ENCODE peak calls at places on chromosomes 6 and 20, in four cellular contexts. One of them, this sample, is unnamed.

GRCh38 chr6:74431873-74432272 is 735.9 kb downstream of the CD109 start:
- DNase-seq in fibroblast of lung: peak; percentile 41
- DNase-seq in naive thymus-derived CD4-positive, alpha-beta T cell: no peak
- DNase-seq in ascending aorta: no peak
- DNase-seq in this sample: no peak

GRCh38 chr6:3820563-3820962 is 28.6 kb upstream of the FAM50B start:
- DNase-seq in naive thymus-derived CD4-positive, alpha-beta T cell: no peak
- DNase-seq in ascending aorta: no peak
- DNase-seq in fibroblast of lung: no peak
- DNase-seq in this sample: no peak

GRCh38 chr6:46490425-46491200 is 636 bp downstream of the RCAN2 start:
- DNase-seq in ascending aorta: no peak
- DNase-seq in fibroblast of lung: no peak
- DNase-seq in naive thymus-derived CD4-positive, alpha-beta T cell: no peak
- DNase-seq in this sample: peak; percentile 0

GRCh38 chr20:14223806-14224205 is 113.6 kb downstream of the FLRT3 start:
- DNase-seq in naive thymus-derived CD4-positive, alpha-beta T cell: no peak
- DNase-seq in fibroblast of lung: no peak
- DNase-seq in ascending aorta: no peak
- DNase-seq in this sample: no peak

GRCh38 chr20:36929290-36929689 is 22.2 kb downstream of the SAMHD1 start:
- DNase-seq in fibroblast of lung: peak; percentile 32
- DNase-seq in ascending aorta: no peak
- DNase-seq in naive thymus-derived CD4-positive, alpha-beta T cell: no peak
- DNase-seq in this sample: no peak

GRCh38 chr20:63092660-63093215 is 86.0 kb upstream of the BHLHE23 start:
- DNase-seq in ascending aorta: no peak
- DNase-seq in naive thymus-derived CD4-positive, alpha-beta T cell: no peak
- DNase-seq in fibroblast of lung: no peak
- DNase-seq in this sample: no peak

GRCh38 chr6:149929422-149929821 is 6.5 kb upstream of the RAET1G start:
- DNase-seq in naive thymus-derived CD4-positive, alpha-beta T cell: no peak
- DNase-seq in ascending aorta: no peak
- DNase-seq in fibroblast of lung: no peak
- DNase-seq in this sample: no peak

GRCh38 chr6:84770521-84770920 is 6.1 kb upstream of the TBX18 start:
- DNase-seq in ascending aorta: no peak
- DNase-seq in naive thymus-derived CD4-positive, alpha-beta T cell: no peak
- DNase-seq in fibroblast of lung: no peak
- DNase-seq in this sample: no peak

GRCh38 chr20:58433759-58434158 is 44.7 kb downstream of the VAPB start:
- DNase-seq in naive thymus-derived CD4-positive, alpha-beta T cell: no peak
- DNase-seq in fibroblast of lung: peak; percentile 85
- DNase-seq in ascending aorta: no peak
- DNase-seq in this sample: no peak

GRCh38 chr6:110334425-110335158 is 23.6 kb downstream of the METTL24 start:
- DNase-seq in fibroblast of lung: peak; percentile 49
- DNase-seq in naive thymus-derived CD4-positive, alpha-beta T cell: no peak
- DNase-seq in ascending aorta: no peak
- DNase-seq in this sample: no peak

GRCh38 chr6:21074484-21074883 is 519.1 kb upstream of the SOX4 start:
- DNase-seq in ascending aorta: no peak
- DNase-seq in fibroblast of lung: no peak
- DNase-seq in naive thymus-derived CD4-positive, alpha-beta T cell: no peak
- DNase-seq in this sample: no peak

GRCh38 chr6:167748458-167749379 is 78.0 kb upstream of the AFDN start:
- DNase-seq in ascending aorta: no peak
- DNase-seq in fibroblast of lung: no peak
- DNase-seq in naive thymus-derived CD4-positive, alpha-beta T cell: no peak
- DNase-seq in this sample: no peak

GRCh38 chr6:7087491-7087979 is 20.2 kb upstream of the RREB1 start:
- DNase-seq in naive thymus-derived CD4-positive, alpha-beta T cell: peak; percentile 27
- DNase-seq in ascending aorta: no peak
- DNase-seq in fibroblast of lung: no peak
- DNase-seq in this sample: no peak

GRCh38 chr20:53032021-53033001 is 60.2 kb downstream of the TSHZ2 start:
- DNase-seq in ascending aorta: no peak
- DNase-seq in fibroblast of lung: peak; percentile 99
- DNase-seq in naive thymus-derived CD4-positive, alpha-beta T cell: no peak
- DNase-seq in this sample: no peak

GRCh38 chr6:155530219-155530834 is 74.7 kb upstream of the NOX3 start:
- DNase-seq in naive thymus-derived CD4-positive, alpha-beta T cell: peak; percentile 30
- DNase-seq in fibroblast of lung: peak; percentile 39
- DNase-seq in ascending aorta: no peak
- DNase-seq in this sample: no peak

GRCh38 chr6:90194371-90194841 is 102.2 kb downstream of the BACH2 start:
- DNase-seq in ascending aorta: no peak
- DNase-seq in fibroblast of lung: peak; percentile 95
- DNase-seq in naive thymus-derived CD4-positive, alpha-beta T cell: no peak
- DNase-seq in this sample: no peak

GRCh38 chr6:31701666-31702420 is 1.3 kb downstream of the ABHD16A start:
- DNase-seq in ascending aorta: no peak
- DNase-seq in naive thymus-derived CD4-positive, alpha-beta T cell: no peak
- DNase-seq in fibroblast of lung: peak; percentile 7
- DNase-seq in this sample: no peak

GRCh38 chr6:118468682-118469465 is 79.2 kb upstream of the PLN start:
- DNase-seq in naive thymus-derived CD4-positive, alpha-beta T cell: no peak
- DNase-seq in ascending aorta: no peak
- DNase-seq in fibroblast of lung: peak; percentile 35
- DNase-seq in this sample: no peak

GRCh38 chr20:41306061-41306727 is 11.3 kb downstream of the ZHX3 start:
- DNase-seq in ascending aorta: no peak
- DNase-seq in fibroblast of lung: no peak
- DNase-seq in naive thymus-derived CD4-positive, alpha-beta T cell: no peak
- DNase-seq in this sample: no peak

GRCh38 chr6:32954983-32955802 is 2.3 kb upstream of the HLA-DMA start:
- DNase-seq in ascending aorta: no peak
- DNase-seq in fibroblast of lung: no peak
- DNase-seq in naive thymus-derived CD4-positive, alpha-beta T cell: peak; percentile 34
- DNase-seq in this sample: no peak

GRCh38 chr6:158816329-158816728 is 2.8 kb downstream of the EZR start:
- DNase-seq in fibroblast of lung: peak; percentile 36
- DNase-seq in ascending aorta: no peak
- DNase-seq in naive thymus-derived CD4-positive, alpha-beta T cell: no peak
- DNase-seq in this sample: no peak

GRCh38 chr6:169019111-169019510 is 234.5 kb downstream of the THBS2 start:
- DNase-seq in fibroblast of lung: no peak
- DNase-seq in naive thymus-derived CD4-positive, alpha-beta T cell: no peak
- DNase-seq in ascending aorta: no peak
- DNase-seq in this sample: no peak

DNA sequence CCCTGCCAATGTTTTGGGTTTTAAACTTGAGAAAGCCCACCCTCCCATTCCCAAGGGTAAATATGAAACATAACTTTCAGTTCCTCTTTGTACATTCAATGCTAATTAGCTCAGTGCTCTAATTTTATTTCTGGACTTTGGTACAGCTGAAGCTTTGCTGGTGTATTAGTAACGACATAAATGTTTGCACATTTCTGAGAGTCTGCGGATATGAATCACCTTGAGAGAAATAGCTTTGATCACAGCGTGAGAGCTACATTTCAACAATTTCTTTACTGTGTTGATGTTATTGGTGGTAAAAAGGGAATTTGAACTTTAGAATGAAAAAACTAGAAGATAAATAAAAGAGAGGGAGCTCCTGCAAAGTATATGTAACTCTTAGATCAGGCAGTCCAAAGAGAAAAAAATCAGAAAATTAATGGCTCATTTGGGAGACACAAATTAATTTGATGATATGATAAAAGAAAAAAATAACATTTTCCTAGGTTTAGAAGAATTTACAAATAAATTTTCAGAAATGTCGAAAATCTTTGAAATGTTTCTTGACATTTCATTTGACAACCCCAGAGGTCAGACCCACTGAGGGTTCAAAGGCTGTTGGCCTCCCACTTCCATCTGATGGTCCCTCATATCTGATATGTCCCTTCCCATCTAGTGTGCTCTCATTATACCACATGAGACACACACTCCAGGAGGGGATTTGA is 38.5 kb upstream of the CAP2 start:
- DNase-seq in fibroblast of lung: peak; percentile 88
- DNase-seq in naive thymus-derived CD4-positive, alpha-beta T cell: no peak
- DNase-seq in ascending aorta: no peak
- DNase-seq in this sample: no peak
- H3K4me3 ChIP-seq in fibroblast of lung: no peak overlapping the region
- H3K4me3 ChIP-seq in naive thymus-derived CD4-positive, alpha-beta T cell: no peak overlapping the region
- H3K4me3 ChIP-seq in ascending aorta: no peak overlapping the region
- H3K4me3 ChIP-seq in this sample: no peak overlapping the region

DNA sequence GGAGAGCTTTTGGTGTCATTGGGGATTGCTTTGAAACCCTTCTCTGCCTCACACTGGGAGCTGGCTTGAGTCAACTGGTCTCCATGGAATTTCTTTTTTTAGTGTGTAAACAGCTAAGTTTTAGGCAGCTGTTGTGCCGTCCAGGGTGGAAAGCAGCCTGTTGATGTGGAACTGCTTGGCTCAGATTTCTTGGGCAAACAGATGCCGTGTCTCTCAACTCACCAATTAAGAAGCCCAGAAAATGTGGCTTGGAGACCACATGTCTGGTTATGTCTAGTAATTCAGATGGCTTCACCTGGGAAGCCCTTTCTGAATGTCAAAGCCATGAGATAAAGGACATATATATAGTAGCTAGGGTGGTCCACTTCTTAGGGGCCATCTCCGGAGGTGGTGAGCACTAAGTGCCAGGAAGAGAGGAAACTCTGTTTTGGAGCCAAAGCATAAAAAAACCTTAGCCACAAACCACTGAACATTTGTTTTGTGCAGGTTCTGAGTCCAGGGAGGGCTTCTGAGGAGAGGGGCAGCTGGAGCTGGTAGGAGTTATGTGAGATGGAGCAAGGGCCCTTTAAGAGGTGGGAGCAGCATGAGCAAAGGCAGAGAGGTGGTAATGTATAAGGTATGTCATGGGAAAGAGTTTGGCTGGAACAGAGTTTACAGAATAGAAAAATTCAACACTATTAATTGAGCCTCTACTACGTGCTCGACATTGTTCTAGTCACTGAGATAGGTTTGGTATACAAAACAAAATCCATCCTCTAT is 31.2 kb downstream of the SRSF3 start:
- DNase-seq in naive thymus-derived CD4-positive, alpha-beta T cell: no peak
- DNase-seq in ascending aorta: no peak
- DNase-seq in fibroblast of lung: peak; percentile 68
- DNase-seq in this sample: no peak
- H3K27ac ChIP-seq in naive thymus-derived CD4-positive, alpha-beta T cell: no peak overlapping the region
- H3K27ac ChIP-seq in ascending aorta: peak overlapping the region; percentile 85
- H3K27ac ChIP-seq in fibroblast of lung: peak overlapping the region; percentile 49
- H3K27ac ChIP-seq in this sample: no peak overlapping the region

GRCh38 chr6:27141013-27141412 is 106.5 kb upstream of the PRSS16 start:
- DNase-seq in fibroblast of lung: no peak
- DNase-seq in naive thymus-derived CD4-positive, alpha-beta T cell: no peak
- DNase-seq in ascending aorta: no peak
- DNase-seq in this sample: no peak
- H3K4me3 ChIP-seq in fibroblast of lung: peak overlapping the region; percentile 49
- H3K4me3 ChIP-seq in naive thymus-derived CD4-positive, alpha-beta T cell: no peak overlapping the region
- H3K4me3 ChIP-seq in ascending aorta: no peak overlapping the region
- H3K4me3 ChIP-seq in this sample: no peak overlapping the region

GRCh38 chr6:134216304-134217029 is 101.4 kb downstream of the SGK1 start:
- DNase-seq in fibroblast of lung: no peak
- DNase-seq in naive thymus-derived CD4-positive, alpha-beta T cell: no peak
- DNase-seq in ascending aorta: no peak
- DNase-seq in this sample: no peak
- H3K27ac ChIP-seq in fibroblast of lung: no peak overlapping the region
- H3K27ac ChIP-seq in naive thymus-derived CD4-positive, alpha-beta T cell: no peak overlapping the region
- H3K27ac ChIP-seq in ascending aorta: no peak overlapping the region
- H3K27ac ChIP-seq in this sample: no peak overlapping the region

GRCh38 chr6:28142446-28142845 is 763 bp downstream of the ZKSCAN8 start:
- DNase-seq in fibroblast of lung: peak; percentile 21
- DNase-seq in ascending aorta: no peak
- DNase-seq in naive thymus-derived CD4-positive, alpha-beta T cell: no peak
- DNase-seq in this sample: no peak
- H3K4me3 ChIP-seq in fibroblast of lung: peak overlapping the region; percentile 95
- H3K4me3 ChIP-seq in ascending aorta: peak overlapping the region; percentile 72
- H3K4me3 ChIP-seq in naive thymus-derived CD4-positive, alpha-beta T cell: peak overlapping the region; percentile 85
- H3K4me3 ChIP-seq in this sample: peak overlapping the region; percentile 51

GRCh38 chr20:2385496-2385895 is 4.8 kb downstream of the TGM6 start:
- DNase-seq in naive thymus-derived CD4-positive, alpha-beta T cell: no peak
- DNase-seq in ascending aorta: no peak
- DNase-seq in fibroblast of lung: peak; percentile 18
- DNase-seq in this sample: no peak

GRCh38 chr20:2385026-2385425 is 4.3 kb downstream of the TGM6 start:
- DNase-seq in naive thymus-derived CD4-positive, alpha-beta T cell: no peak
- DNase-seq in ascending aorta: no peak
- DNase-seq in fibroblast of lung: peak; percentile 52
- DNase-seq in this sample: no peak

GRCh38 chr20:2387580-2387979 is 6.9 kb downstream of the TGM6 start:
- DNase-seq in naive thymus-derived CD4-positive, alpha-beta T cell: no peak
- DNase-seq in fibroblast of lung: no peak
- DNase-seq in ascending aorta: no peak
- DNase-seq in this sample: no peak

GRCh38 chr20:2386516-2387179 is 5.9 kb downstream of the TGM6 start:
- DNase-seq in naive thymus-derived CD4-positive, alpha-beta T cell: no peak
- DNase-seq in fibroblast of lung: peak; percentile 87
- DNase-seq in ascending aorta: no peak
- DNase-seq in this sample: no peak

GRCh38 chr20:2387180-2387577 is 6.5 kb downstream of the TGM6 start:
- DNase-seq in naive thymus-derived CD4-positive, alpha-beta T cell: peak; percentile 9
- DNase-seq in ascending aorta: no peak
- DNase-seq in fibroblast of lung: peak; percentile 43
- DNase-seq in this sample: no peak
- H3K27ac ChIP-seq in naive thymus-derived CD4-positive, alpha-beta T cell: no peak overlapping the region
- H3K27ac ChIP-seq in ascending aorta: no peak overlapping the region
- H3K27ac ChIP-seq in fibroblast of lung: no peak overlapping the region
- H3K27ac ChIP-seq in this sample: no peak overlapping the region

GRCh38 chr6:28633445-28634215 is 107.9 kb downstream of the GPX5 start:
- DNase-seq in fibroblast of lung: no peak
- DNase-seq in naive thymus-derived CD4-positive, alpha-beta T cell: no peak
- DNase-seq in ascending aorta: no peak
- DNase-seq in this sample: no peak

GRCh38 chr6:28634758-28635546 is 109.3 kb downstream of the GPX5 start:
- DNase-seq in naive thymus-derived CD4-positive, alpha-beta T cell: no peak
- DNase-seq in fibroblast of lung: peak; percentile 13
- DNase-seq in ascending aorta: no peak
- DNase-seq in this sample: no peak

GRCh38 chr6:28635547-28636158 is 110.0 kb downstream of the GPX5 start:
- DNase-seq in ascending aorta: no peak
- DNase-seq in naive thymus-derived CD4-positive, alpha-beta T cell: no peak
- DNase-seq in fibroblast of lung: no peak
- DNase-seq in this sample: no peak

GRCh38 chr6:28632326-28632851 is 106.7 kb downstream of the GPX5 start:
- DNase-seq in fibroblast of lung: no peak
- DNase-seq in naive thymus-derived CD4-positive, alpha-beta T cell: no peak
- DNase-seq in ascending aorta: no peak
- DNase-seq in this sample: no peak

GRCh38 chr6:28634406-28634757 is 108.7 kb downstream of the GPX5 start:
- DNase-seq in naive thymus-derived CD4-positive, alpha-beta T cell: no peak
- DNase-seq in fibroblast of lung: no peak
- DNase-seq in ascending aorta: no peak
- DNase-seq in this sample: no peak
- H3K4me3 ChIP-seq in naive thymus-derived CD4-positive, alpha-beta T cell: no peak overlapping the region
- H3K4me3 ChIP-seq in fibroblast of lung: peak overlapping the region; percentile 71
- H3K4me3 ChIP-seq in ascending aorta: peak overlapping the region; percentile 35
- H3K4me3 ChIP-seq in this sample: no peak overlapping the region

GRCh38 chr20:31868853-31869672 is 1.3 kb downstream of the DUSP15 start:
- DNase-seq in ascending aorta: no peak
- DNase-seq in naive thymus-derived CD4-positive, alpha-beta T cell: no peak
- DNase-seq in fibroblast of lung: no peak
- DNase-seq in this sample: no peak
- H3K27ac ChIP-seq in ascending aorta: no peak overlapping the region
- H3K27ac ChIP-seq in naive thymus-derived CD4-positive, alpha-beta T cell: no peak overlapping the region
- H3K27ac ChIP-seq in fibroblast of lung: no peak overlapping the region
- H3K27ac ChIP-seq in this sample: no peak overlapping the region

This sample was measured in esophagus squamous epithelium.